ENCODE peak calls at places on chromosomes 4 and X, in five cellular contexts. B, X, P, N and Y are unnamed samples.

GRCh38 chrX:17052776-17053175 is 106.3 kb downstream of the REPS2 start:
- DNase-seq in B (no peak), P (no peak), X (no peak), N (no peak), Y (no peak)

GRCh38 chr4:39037491-39037825 is 5.2 kb upstream of the TMEM156 start:
- DNase-seq in P (peak), N (peak), X (no peak), B (no peak), Y (peak)

GRCh38 chr4:72319596-72319995 is 249.4 kb downstream of the ADAMTS3 start:
- DNase-seq in N (peak), X (no peak), P (no peak), B (no peak), Y (no peak)

GRCh38 chr4:153295131-153295755 is 49.2 kb upstream of the MND1 start:
- DNase-seq in P (no peak), B (no peak), N (no peak), X (no peak), Y (no peak)

GRCh38 chrX:133544105-133544504 is 128.8 kb upstream of the GPC4 start:
- DNase-seq in N (peak), P (peak), B (no peak), X (no peak), Y (peak)

GRCh38 chr4:4259484-4260100 is 11.6 kb upstream of the TMEM128 start:
- DNase-seq in X (no peak), P (no peak), N (no peak), B (no peak), Y (no peak)

GRCh38 chr4:139841464-139842195 is 176.0 kb downstream of the MGST2 start:
- DNase-seq in N (no peak), X (no peak), P (no peak), B (no peak), Y (no peak)

GRCh38 chr4:188821500-188821899 is 682.3 kb downstream of the TRIML1 start:
- DNase-seq in P (no peak), X (no peak), B (no peak), N (no peak), Y (no peak)

GRCh38 chr4:7414046-7414445 is 20.7 kb downstream of the PSAPL1 start:
- DNase-seq in P (no peak), N (no peak), X (no peak), B (peak), Y (no peak)